ENCODE peak calls at places on chromosomes 6 and 20, in seven cellular contexts. One of them, this sample, is unnamed.

GRCh38 chr20:46757754-46758678 is 48.6 kb downstream of the SLC2A10 start:
- DNase-seq in BJ: no peak
- DNase-seq in pancreas: peak
- DNase-seq in AG10803: peak
- DNase-seq in thoracic aorta: no peak
- DNase-seq in NB4: peak
- DNase-seq in tibial artery: peak
- DNase-seq in this sample: peak

GRCh38 chr20:54431545-54431944 is 43.8 kb upstream of the DOK5 start:
- DNase-seq in BJ: no peak
- DNase-seq in pancreas: no peak
- DNase-seq in AG10803: peak
- DNase-seq in thoracic aorta: no peak
- DNase-seq in NB4: no peak
- DNase-seq in tibial artery: no peak
- DNase-seq in this sample: peak

GRCh38 chr6:71034578-71034977 is 77.7 kb upstream of the B3GAT2 start:
- DNase-seq in BJ: no peak
- DNase-seq in pancreas: no peak
- DNase-seq in AG10803: no peak
- DNase-seq in thoracic aorta: no peak
- DNase-seq in NB4: no peak
- DNase-seq in tibial artery: no peak
- DNase-seq in this sample: no peak

GRCh38 chr6:24385536-24386269 is 17.0 kb upstream of the MRS2 start:
- DNase-seq in BJ: no peak
- DNase-seq in pancreas: no peak
- DNase-seq in AG10803: no peak
- DNase-seq in thoracic aorta: no peak
- DNase-seq in NB4: no peak
- DNase-seq in tibial artery: no peak
- DNase-seq in this sample: no peak

GRCh38 chr20:38804682-38805501 is 605 bp upstream of the PPP1R16B start:
- DNase-seq in BJ: no peak
- DNase-seq in pancreas: no peak
- DNase-seq in AG10803: no peak
- DNase-seq in thoracic aorta: no peak
- DNase-seq in NB4: peak
- DNase-seq in tibial artery: no peak
- DNase-seq in this sample: peak

GRCh38 chr20:45821942-45822341 is 5.2 kb downstream of the TNNC2 start:
- DNase-seq in BJ: no peak
- DNase-seq in pancreas: no peak
- DNase-seq in AG10803: no peak
- DNase-seq in thoracic aorta: no peak
- DNase-seq in NB4: no peak
- DNase-seq in tibial artery: no peak
- DNase-seq in this sample: no peak

GRCh38 chr20:13341737-13342393 is 120.8 kb downstream of the ISM1 start:
- DNase-seq in BJ: no peak
- DNase-seq in pancreas: no peak
- DNase-seq in AG10803: no peak
- DNase-seq in thoracic aorta: no peak
- DNase-seq in NB4: no peak
- DNase-seq in tibial artery: no peak
- DNase-seq in this sample: no peak

GRCh38 chr6:158353851-158354508 is 41.7 kb downstream of the TULP4 start:
- DNase-seq in BJ: no peak
- DNase-seq in pancreas: no peak
- DNase-seq in AG10803: peak
- DNase-seq in thoracic aorta: no peak
- DNase-seq in NB4: no peak
- DNase-seq in tibial artery: no peak
- DNase-seq in this sample: peak

GRCh38 chr6:165649701-165650137 is 13.3 kb downstream of the PDE10A start:
- DNase-seq in BJ: no peak
- DNase-seq in pancreas: no peak
- DNase-seq in AG10803: peak
- DNase-seq in thoracic aorta: no peak
- DNase-seq in NB4: no peak
- DNase-seq in tibial artery: no peak
- DNase-seq in this sample: peak

GRCh38 chr6:87944541-87944954 is 103.1 kb upstream of the SPACA1 start:
- DNase-seq in BJ: peak
- DNase-seq in pancreas: peak
- DNase-seq in AG10803: peak
- DNase-seq in thoracic aorta: peak
- DNase-seq in NB4: peak
- DNase-seq in tibial artery: peak
- DNase-seq in this sample: peak

GRCh38 chr6:164753517-164753916 is 555.9 kb downstream of the C6orf118 start:
- DNase-seq in BJ: no peak
- DNase-seq in pancreas: no peak
- DNase-seq in AG10803: peak
- DNase-seq in thoracic aorta: no peak
- DNase-seq in NB4: no peak
- DNase-seq in tibial artery: no peak
- DNase-seq in this sample: peak

GRCh38 chr6:124968401-124968800 is 6.2 kb downstream of the RNF217 start:
- DNase-seq in BJ: no peak
- DNase-seq in pancreas: no peak
- DNase-seq in AG10803: no peak
- DNase-seq in thoracic aorta: no peak
- DNase-seq in NB4: no peak
- DNase-seq in tibial artery: no peak
- DNase-seq in this sample: peak

GRCh38 chr20:17499041-17499440 is 32.1 kb downstream of the BFSP1 start:
- DNase-seq in BJ: peak
- DNase-seq in pancreas: no peak
- DNase-seq in AG10803: peak
- DNase-seq in thoracic aorta: no peak
- DNase-seq in NB4: no peak
- DNase-seq in tibial artery: no peak
- DNase-seq in this sample: peak

GRCh38 chr20:33650753-33651561 is 11.2 kb upstream of the C20orf144 start:
- DNase-seq in BJ: no peak
- DNase-seq in pancreas: no peak
- DNase-seq in AG10803: no peak
- DNase-seq in thoracic aorta: no peak
- DNase-seq in NB4: no peak
- DNase-seq in tibial artery: no peak
- DNase-seq in this sample: no peak

GRCh38 chr6:47478233-47479155 is 905 bp downstream of the CD2AP start:
- DNase-seq in BJ: no peak
- DNase-seq in pancreas: no peak
- DNase-seq in AG10803: peak
- DNase-seq in thoracic aorta: no peak
- DNase-seq in NB4: no peak
- DNase-seq in tibial artery: peak
- DNase-seq in this sample: peak

GRCh38 chr6:155958550-155958949 is 502.9 kb upstream of the NOX3 start:
- DNase-seq in BJ: no peak
- DNase-seq in pancreas: peak
- DNase-seq in AG10803: no peak
- DNase-seq in thoracic aorta: no peak
- DNase-seq in NB4: no peak
- DNase-seq in tibial artery: no peak
- DNase-seq in this sample: no peak

GRCh38 chr6:92201618-92202017 is 1217.7 kb downstream of the EPHA7 start:
- DNase-seq in BJ: no peak
- DNase-seq in pancreas: no peak
- DNase-seq in AG10803: no peak
- DNase-seq in thoracic aorta: no peak
- DNase-seq in NB4: peak
- DNase-seq in tibial artery: no peak
- DNase-seq in this sample: no peak
- H3K4me3 ChIP-seq in BJ: no peak
- H3K4me3 ChIP-seq in pancreas: no peak
- H3K4me3 ChIP-seq in AG10803: no peak
- H3K4me3 ChIP-seq in thoracic aorta: no peak
- H3K4me3 ChIP-seq in NB4: no peak
- H3K4me3 ChIP-seq in tibial artery: no peak
- H3K4me3 ChIP-seq in this sample: no peak

GRCh38 chr6:11054722-11055121 is 10.6 kb upstream of the ELOVL2 start:
- DNase-seq in BJ: no peak
- DNase-seq in pancreas: no peak
- DNase-seq in AG10803: no peak
- DNase-seq in thoracic aorta: no peak
- DNase-seq in NB4: no peak
- DNase-seq in tibial artery: no peak
- DNase-seq in this sample: peak

GRCh38 chr6:11058406-11058805 is 14.3 kb upstream of the ELOVL2 start:
- DNase-seq in BJ: no peak
- DNase-seq in pancreas: no peak
- DNase-seq in AG10803: no peak
- DNase-seq in thoracic aorta: no peak
- DNase-seq in NB4: no peak
- DNase-seq in tibial artery: no peak
- DNase-seq in this sample: no peak

GRCh38 chr6:11055127-11055627 is 11.1 kb upstream of the ELOVL2 start:
- DNase-seq in BJ: no peak
- DNase-seq in pancreas: no peak
- DNase-seq in AG10803: no peak
- DNase-seq in thoracic aorta: no peak
- DNase-seq in NB4: no peak
- DNase-seq in tibial artery: no peak
- DNase-seq in this sample: no peak

GRCh38 chr6:11053307-11053706 is 9.2 kb upstream of the ELOVL2 start:
- DNase-seq in BJ: no peak
- DNase-seq in pancreas: no peak
- DNase-seq in AG10803: no peak
- DNase-seq in thoracic aorta: no peak
- DNase-seq in NB4: no peak
- DNase-seq in tibial artery: no peak
- DNase-seq in this sample: no peak

DNA sequence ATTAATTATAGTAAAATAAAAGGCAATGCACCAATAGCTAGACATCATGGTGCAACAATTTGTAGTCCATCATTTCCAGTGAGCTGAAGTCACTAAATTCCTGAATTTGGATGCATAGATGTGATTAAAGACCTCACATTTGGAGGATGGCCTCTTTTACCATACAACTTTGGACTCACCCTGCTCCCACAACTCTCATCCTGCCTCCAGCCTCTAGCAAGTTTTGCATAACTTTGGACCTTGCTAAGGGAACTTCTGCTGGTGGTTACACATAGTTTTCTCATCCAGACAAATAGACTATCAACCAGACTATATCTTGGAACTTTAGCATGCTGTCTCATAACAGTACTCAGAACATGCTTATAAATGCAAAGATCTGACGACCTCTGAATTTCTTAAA is 12.8 kb upstream of the ELOVL2 start:
- DNase-seq in BJ: no peak
- DNase-seq in pancreas: no peak
- DNase-seq in AG10803: no peak
- DNase-seq in thoracic aorta: no peak
- DNase-seq in NB4: no peak
- DNase-seq in tibial artery: no peak
- DNase-seq in this sample: no peak
- TF ChIP-seq CTCF in BJ: no peak
- TF ChIP-seq CTCF in pancreas: no peak
- TF ChIP-seq CTCF in AG10803: no peak
- TF ChIP-seq CTCF in thoracic aorta: no peak
- TF ChIP-seq CTCF in NB4: no peak
- TF ChIP-seq CTCF in tibial artery: no peak
- TF ChIP-seq CTCF in this sample: no peak

GRCh38 chr6:6455272-6455671 is 133.2 kb upstream of the LY86 start:
- DNase-seq in BJ: no peak
- DNase-seq in pancreas: no peak
- DNase-seq in AG10803: no peak
- DNase-seq in thoracic aorta: no peak
- DNase-seq in NB4: no peak
- DNase-seq in tibial artery: no peak
- DNase-seq in this sample: no peak
- H3K4me3 ChIP-seq in BJ: no peak
- H3K4me3 ChIP-seq in pancreas: no peak
- H3K4me3 ChIP-seq in AG10803: no peak
- H3K4me3 ChIP-seq in thoracic aorta: no peak
- H3K4me3 ChIP-seq in NB4: no peak
- H3K4me3 ChIP-seq in tibial artery: no peak
- H3K4me3 ChIP-seq in this sample: no peak

GRCh38 chr20:49043000-49043399 is 3.1 kb upstream of the CSE1L start:
- DNase-seq in BJ: no peak
- DNase-seq in pancreas: no peak
- DNase-seq in AG10803: no peak
- DNase-seq in thoracic aorta: no peak
- DNase-seq in NB4: no peak
- DNase-seq in tibial artery: no peak
- DNase-seq in this sample: no peak

GRCh38 chr20:49045440-49046086 is 549 bp upstream of the CSE1L start:
- DNase-seq in BJ: no peak
- DNase-seq in pancreas: peak
- DNase-seq in AG10803: no peak
- DNase-seq in thoracic aorta: no peak
- DNase-seq in NB4: peak
- DNase-seq in tibial artery: peak
- DNase-seq in this sample: peak

DNA sequence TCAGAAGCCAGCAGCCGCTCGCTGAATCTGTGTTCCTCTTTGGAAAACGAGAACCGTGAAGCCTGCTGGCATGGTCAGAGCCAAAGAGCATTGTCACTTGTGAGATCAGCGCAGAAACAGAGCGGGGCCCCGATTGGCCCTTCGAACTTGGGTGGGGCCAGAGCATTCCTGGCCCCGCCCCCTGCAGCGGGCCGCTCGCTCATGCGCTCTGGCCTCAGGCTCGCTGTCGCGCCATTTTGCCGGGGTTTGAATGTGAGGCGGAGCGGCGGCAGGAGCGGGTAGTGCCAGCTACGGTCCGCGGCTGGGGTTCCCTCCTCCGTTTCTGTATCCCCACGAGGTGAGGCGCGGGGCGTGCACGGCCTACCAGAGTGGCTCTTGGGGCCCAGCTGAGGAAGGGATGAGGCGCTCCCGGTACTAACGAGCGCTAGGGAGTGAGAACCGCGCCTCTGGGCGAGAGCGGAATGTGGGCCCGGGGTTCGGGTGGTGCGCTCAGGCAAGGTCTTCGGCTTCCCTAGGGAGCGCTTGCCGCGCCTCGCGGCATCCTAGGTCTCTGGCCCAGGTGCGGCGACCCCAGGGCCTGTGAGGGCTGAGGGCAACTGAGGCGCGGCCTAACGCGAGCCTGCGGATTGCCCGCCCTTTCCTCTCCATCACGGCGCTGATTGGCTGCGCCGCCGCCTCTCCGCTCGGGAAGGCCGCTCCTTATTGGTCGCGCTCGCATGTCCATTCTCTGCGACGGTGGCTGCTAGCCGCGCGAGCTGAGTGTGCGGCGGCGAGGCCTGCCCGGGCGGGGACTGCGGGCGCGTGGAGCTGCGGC is at the start of gene CSE1L:
- DNase-seq in BJ: peak
- DNase-seq in pancreas: peak
- DNase-seq in AG10803: peak
- DNase-seq in thoracic aorta: peak
- DNase-seq in NB4: peak
- DNase-seq in tibial artery: peak
- DNase-seq in this sample: peak
- TF ChIP-seq CTCF in BJ: no peak
- TF ChIP-seq CTCF in pancreas: no peak
- TF ChIP-seq CTCF in AG10803: no peak
- TF ChIP-seq CTCF in thoracic aorta: peak
- TF ChIP-seq CTCF in NB4: no peak
- TF ChIP-seq CTCF in tibial artery: peak
- TF ChIP-seq CTCF in this sample: no peak